ENCODE peak calls at places on chromosome 17, in ten cellular contexts. Y, W, T, I, U, E, L, V, Z and Q are unnamed samples.

GRCh38 chr17:33671493-33671892 is 378.4 kb upstream of the ASIC2 start:
- DNase-seq in L (no peak), T (no peak), U (no peak), V (no peak), E (no peak), Z (no peak), Y (no peak), I (no peak), W (no peak), Q (no peak)

GRCh38 chr17:20066253-20066652 is 57.1 kb downstream of the SPECC1 start:
- DNase-seq in E (no peak), V (no peak), U (no peak), W (no peak), I (no peak), Z (no peak), L (peak; percentile 71), Y (no peak), T (peak; percentile 19), Q (no peak)

GRCh38 chr17:40062347-40063033 is at the start of gene THRA:
- DNase-seq in Y (peak; percentile 54), L (peak; percentile 82), U (peak; percentile 57), I (peak; percentile 78), V (no peak), E (peak; percentile 52), W (peak; percentile 42), T (peak; percentile 34), Z (peak; percentile 82), Q (peak; percentile 64)

GRCh38 chr17:5019475-5019956 is 15.7 kb downstream of the SLC52A1 start:
- DNase-seq in W (no peak), E (no peak), Y (no peak), V (no peak), U (no peak), T (peak; percentile 27), Z (no peak), I (no peak), L (no peak), Q (no peak)

GRCh38 chr17:78500806-78501205 is 76.4 kb downstream of the DNAH17 start:
- DNase-seq in E (no peak), U (no peak), T (no peak), V (no peak), W (no peak), Y (no peak), I (no peak), Z (peak; percentile 1), L (peak; percentile 30), Q (no peak)

GRCh38 chr17:34242553-34242952 is 12.5 kb upstream of the CCL2 start:
- DNase-seq in Z (no peak), I (no peak), W (no peak), V (no peak), Y (no peak), E (no peak), L (no peak), U (no peak), T (no peak), Q (no peak)

GRCh38 chr17:29614345-29615047 is 8.2 kb downstream of the CORO6 start:
- DNase-seq in W (no peak), U (no peak), Z (no peak), Y (no peak), V (peak; percentile 87), E (no peak), L (no peak), T (no peak), I (peak; percentile 48), Q (no peak)

GRCh38 chr17:76732734-76733617 is 4.2 kb downstream of the SRSF2 start:
- DNase-seq in W (no peak), Z (peak; percentile 22), E (no peak), V (no peak), U (no peak), I (no peak), T (no peak), Y (no peak), L (no peak), Q (no peak)

GRCh38 chr17:1275962-1276736 is 3.3 kb upstream of the TRARG1 start:
- DNase-seq in U (peak; percentile 45), W (peak; percentile 66), L (peak; percentile 79), Y (peak; percentile 42), T (peak; percentile 29), E (peak; percentile 45), I (peak; percentile 85), V (no peak), Z (peak; percentile 54), Q (peak; percentile 60)

GRCh38 chr17:2591040-2591640 is 2.3 kb upstream of the PAFAH1B1 start:
- DNase-seq in W (no peak), Y (no peak), U (no peak), Z (no peak), E (no peak), V (no peak), L (no peak), T (no peak), I (no peak), Q (no peak)

GRCh38 chr17:38705803-38706624 is 941 bp downstream of the MLLT6 start:
- DNase-seq in I (peak; percentile 80), W (peak; percentile 28), U (no peak), L (peak; percentile 71), V (no peak), T (peak; percentile 68), Z (peak; percentile 41), E (no peak), Y (no peak), Q (peak; percentile 11)

GRCh38 chr17:45425125-45425983 is 7.3 kb downstream of the ARHGAP27 start:
- DNase-seq in U (no peak), V (no peak), Y (no peak), E (no peak), I (peak; percentile 98), W (peak; percentile 66), Z (peak; percentile 77), L (peak; percentile 54), T (peak; percentile 49), Q (no peak)

GRCh38 chr17:4771519-4772234 is at the start of gene TM4SF5:
- DNase-seq in Y (no peak), T (no peak), L (no peak), W (no peak), V (no peak), Z (no peak), E (no peak), U (no peak), I (no peak), Q (no peak)

GRCh38 chr17:80760501-80760900 is 215.9 kb downstream of the RPTOR start:
- DNase-seq in T (no peak), Z (no peak), I (no peak), W (no peak), E (no peak), Y (no peak), V (no peak), L (no peak), U (no peak), Q (no peak)

GRCh38 chr17:63675607-63676539 is 24.1 kb downstream of the LIMD2 start:
- DNase-seq in Z (no peak), L (peak; percentile 90), W (no peak), Y (no peak), T (no peak), U (no peak), I (no peak), V (no peak), E (no peak), Q (no peak)

GRCh38 chr17:28317965-28318758 is 838 bp upstream of the TMEM97 start:
- DNase-seq in T (no peak), I (peak; percentile 54), Y (no peak), L (no peak), V (no peak), U (no peak), W (peak; percentile 20), E (no peak), Z (peak; percentile 38), Q (no peak)

GRCh38 chr17:76085731-76086366 is 6.9 kb downstream of the ZACN start:
- DNase-seq in V (no peak), E (no peak), U (no peak), T (no peak), L (no peak), W (no peak), I (no peak), Z (no peak), Y (no peak), Q (no peak)

GRCh38 chr17:7204335-7204734 is 15.3 kb downstream of the DLG4 start:
- DNase-seq in W (no peak), L (no peak), V (no peak), T (no peak), E (no peak), U (no peak), I (no peak), Z (no peak), Y (no peak), Q (no peak)

GRCh38 chr17:35896011-35896587 is 15.9 kb upstream of the CCL5 start:
- DNase-seq in L (no peak), I (no peak), E (no peak), U (no peak), T (no peak), Z (no peak), Y (no peak), V (no peak), W (no peak), Q (no peak)

GRCh38 chr17:17711708-17712141 is 30.5 kb downstream of the RAI1 start:
- DNase-seq in U (no peak), Z (no peak), E (no peak), Y (no peak), V (no peak), T (no peak), I (peak; percentile 66), W (no peak), L (no peak), Q (no peak)

GRCh38 chr17:57679356-57679755 is 65.7 kb downstream of the CCDC182 start:
- DNase-seq in E (no peak), T (no peak), Y (no peak), I (no peak), V (peak; percentile 22), U (no peak), W (no peak), Z (no peak), L (no peak), Q (no peak)

GRCh38 chr17:72345536-72345935 is 224.7 kb downstream of the SOX9 start:
- DNase-seq in W (no peak), V (no peak), U (no peak), Z (no peak), T (no peak), I (no peak), E (no peak), L (no peak), Y (no peak), Q (no peak)

GRCh38 chr17:16419929-16420271 is 4.5 kb downstream of the TRPV2 start:
- DNase-seq in T (peak; percentile 87), V (no peak), W (no peak), Y (no peak), E (no peak), L (no peak), I (no peak), Z (no peak), U (no peak), Q (peak; percentile 37)

GRCh38 chr17:1005361-1005946 is 8.5 kb downstream of the TIMM22 start:
- DNase-seq in V (no peak), U (no peak), T (no peak), I (no peak), W (no peak), Y (no peak), L (peak; percentile 85), Z (no peak), E (no peak), Q (no peak)

GRCh38 chr17:72004476-72005331 is 116.1 kb upstream of the SOX9 start:
- DNase-seq in Z (no peak), T (peak; percentile 41), I (no peak), Y (peak; percentile 9), E (no peak), L (no peak), U (no peak), W (no peak), V (no peak), Q (no peak)

GRCh38 chr17:6070895-6071511 is 824 bp downstream of the WSCD1 start:
- DNase-seq in W (peak; percentile 22), U (no peak), E (no peak), I (no peak), Z (peak; percentile 10), Y (no peak), V (no peak), T (no peak), L (no peak), Q (no peak)

GRCh38 chr17:5921919-5922318 is 148.3 kb upstream of the WSCD1 start:
- DNase-seq in I (no peak), L (no peak), Y (no peak), V (no peak), E (no peak), W (no peak), U (no peak), Z (no peak), T (peak; percentile 72), Q (no peak)

GRCh38 chr17:59456428-59456827 is 109.0 kb upstream of the DHX40 start:
- DNase-seq in U (no peak), V (no peak), E (no peak), W (no peak), Y (no peak), T (no peak), Z (no peak), I (no peak), L (no peak), Q (no peak)